ENCODE peak calls at places on chromosomes 16 and 17, in five cellular contexts. M is ascending aorta; U is CD8-positive, alpha-beta T cell; F is effector memory CD4-positive, alpha-beta T cell; Y is A549. I is an unnamed sample. For H3K9me3, the result is how much of the 10 kb centered on the place peaks cover.

GRCh38 chr17:80124351-80124981 is 22.5 kb downstream of the EIF4A3 start:
- DNase-seq in M (no peak), U (no peak), F (no peak), Y (peak), I (no peak)

GRCh38 chr16:66304961-66305360 is 61.5 kb upstream of the CDH5 start:
- DNase-seq in M (peak), U (no peak), F (no peak), Y (no peak), I (no peak)

GRCh38 chr17:43448720-43449469 is 34.9 kb upstream of the DHX8 start:
- DNase-seq in M (no peak), U (no peak), F (no peak), Y (no peak), I (no peak)

GRCh38 chr17:78645421-78646295 is 68.5 kb upstream of the DNAH17 start:
- DNase-seq in M (peak), U (peak), F (no peak), Y (peak), I (peak)

GRCh38 chr17:81317992-81318391 is 22.9 kb upstream of the SLC38A10 start:
- DNase-seq in M (no peak), U (no peak), F (no peak), Y (no peak), I (no peak)

GRCh38 chr17:37745801-37746426 is 1.1 kb upstream of the HNF1B start:
- DNase-seq in M (no peak), U (no peak), F (no peak), Y (no peak), I (no peak)

GRCh38 chr17:80790021-80790765 is 201.4 kb upstream of the CHMP6 start:
- DNase-seq in M (no peak), U (peak), F (no peak), Y (no peak), I (no peak)

GRCh38 chr17:13337864-13338371 is 263.8 kb downstream of the HS3ST3A1 start:
- DNase-seq in M (no peak), U (no peak), F (no peak), Y (peak), I (no peak)

GRCh38 chr16:87801679-87802300 is 36.0 kb upstream of the KLHDC4 start:
- DNase-seq in M (no peak), U (no peak), F (no peak), Y (no peak), I (no peak)

GRCh38 chr17:66088173-66088572 is 103.8 kb downstream of the CEP112 start:
- DNase-seq in M (no peak), U (no peak), F (no peak), Y (no peak), I (no peak)

GRCh38 chr17:74569392-74570003 is 2.2 kb upstream of the CD300H start:
- DNase-seq in M (peak), U (no peak), F (no peak), Y (peak), I (no peak)

GRCh38 chr16:528111-529011 is 849 bp downstream of the CAPN15 start:
- DNase-seq in M (no peak), U (no peak), F (peak), Y (peak), I (no peak)

GRCh38 chr16:50881331-50881830 is 139.5 kb downstream of the CYLD start:
- DNase-seq in M (peak), U (no peak), F (no peak), Y (no peak), I (no peak)

GRCh38 chr17:58684003-58684402 is 7.8 kb downstream of the TEX14 start:
- DNase-seq in M (no peak), U (no peak), F (no peak), Y (no peak), I (no peak)

GRCh38 chr17:29154516-29155234 is 25.5 kb downstream of the MYO18A start:
- DNase-seq in M (no peak), U (no peak), F (no peak), Y (no peak), I (no peak)

GRCh38 chr16:676565-677297 is 1.3 kb downstream of the RHBDL1 start:
- DNase-seq in M (no peak), U (peak), F (peak), Y (no peak), I (peak)

GRCh38 chr16:69644790-69645189 is 79.0 kb downstream of the NFAT5 start:
- DNase-seq in M (no peak), U (no peak), F (no peak), Y (no peak), I (no peak)

GRCh38 chr17:74123350-74123749 is 80.1 kb upstream of the RPL38 start:
- DNase-seq in M (no peak), U (no peak), F (no peak), Y (no peak), I (no peak)

GRCh38 chr16:4385066-4385788 is 13.6 kb downstream of the VASN start:
- DNase-seq in M (peak), U (no peak), F (no peak), Y (no peak), I (no peak)

GRCh38 chr16:88472042-88472441 is 19.0 kb downstream of the ZFPM1 start:
- DNase-seq in M (no peak), U (no peak), F (no peak), Y (no peak), I (no peak)

GRCh38 chr16:23650674-23651073 is 9.4 kb downstream of the DCTN5 start:
- DNase-seq in M (no peak), U (no peak), F (no peak), Y (no peak), I (no peak)

GRCh38 chr17:80311216-80311827 is 50.7 kb downstream of the RNF213 start:
- DNase-seq in M (no peak), U (no peak), F (no peak), Y (no peak), I (no peak)

GRCh38 chr17:48043171-48043570 is 5.0 kb upstream of the NFE2L1 start:
- DNase-seq in M (no peak), U (no peak), F (no peak), Y (no peak), I (no peak)

GRCh38 chr17:36001862-36002603 is 680 bp upstream of the CCL15 start:
- DNase-seq in M (peak), U (no peak), F (no peak), Y (peak), I (no peak)

GRCh38 chr16:55506083-55506482 is 2.8 kb upstream of the LPCAT2 start:
- DNase-seq in M (no peak), U (no peak), F (no peak), Y (no peak), I (no peak)

DNA sequence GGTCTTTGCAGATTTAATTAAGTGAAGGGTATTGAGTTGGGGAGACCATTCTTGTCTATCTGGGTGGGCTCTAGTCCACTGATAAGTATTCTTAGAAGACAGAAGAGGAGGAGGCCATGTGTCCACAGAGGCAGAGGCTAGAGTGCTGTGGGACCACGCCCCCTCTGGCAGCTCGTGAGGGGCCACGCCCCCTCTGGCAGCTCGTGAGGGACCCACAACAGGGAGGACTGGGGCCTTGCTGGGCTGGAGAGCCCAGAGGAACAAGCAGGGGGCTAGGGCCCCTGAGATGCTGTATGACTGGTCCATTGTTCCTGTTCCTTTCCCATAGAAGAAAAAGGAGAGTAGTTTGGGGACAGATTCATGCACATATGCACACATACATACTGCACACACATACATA is 106.8 kb downstream of the METRNL start:
- DNase-seq in M (peak), U (no peak), F (no peak), Y (no peak), I (no peak)
- H3K9me3 ChIP-seq in M (under half), U (under half), F (under half), Y (under half), I (under half)

DNA sequence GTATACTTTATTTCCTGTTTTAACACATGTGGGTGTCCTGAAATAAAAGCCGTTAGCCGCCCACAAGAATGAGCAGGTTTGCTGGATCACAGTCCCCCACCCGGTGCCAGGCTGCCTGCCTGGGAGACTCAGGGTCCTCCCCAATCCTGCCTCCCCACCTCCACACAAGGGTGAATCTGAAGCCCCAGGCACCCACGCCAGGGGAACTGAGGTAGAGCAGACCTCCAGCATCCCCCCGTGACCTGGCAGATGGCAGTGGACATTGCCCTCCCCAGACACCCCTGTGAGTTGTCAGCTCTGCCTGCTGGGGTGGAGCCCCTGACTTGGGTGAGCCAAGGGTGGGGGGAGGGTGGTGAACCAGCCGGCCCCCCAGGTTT is 114.8 kb downstream of the METRNL start:
- DNase-seq in M (no peak), U (no peak), F (no peak), Y (no peak), I (no peak)
- H3K9me3 ChIP-seq in M (under half), U (under half), F (under half), Y (under half), I (under half)

DNA sequence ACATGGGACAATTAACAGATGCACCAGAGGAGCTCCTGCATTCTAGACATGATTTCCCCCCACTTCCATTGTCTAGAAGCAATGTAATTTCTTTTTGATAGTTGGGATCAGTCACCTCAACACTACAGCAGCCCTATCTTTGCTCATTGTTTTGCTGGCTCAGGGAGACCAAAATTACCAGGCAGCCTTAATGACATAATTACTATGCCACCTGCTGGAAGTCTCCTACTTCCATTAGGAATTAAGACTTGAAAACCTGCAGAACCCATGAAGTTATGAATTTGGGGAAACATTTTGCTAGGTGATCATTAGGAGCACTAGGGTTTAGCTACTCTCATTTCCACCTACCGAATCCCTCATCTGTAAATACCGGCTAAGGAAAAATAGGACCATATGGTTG is 312.0 kb upstream of the CA10 start:
- DNase-seq in M (no peak), U (no peak), F (no peak), Y (no peak), I (no peak)
- H3K9me3 ChIP-seq in M (under half), U (under half), F (under half), Y (under half), I (under half)

DNA sequence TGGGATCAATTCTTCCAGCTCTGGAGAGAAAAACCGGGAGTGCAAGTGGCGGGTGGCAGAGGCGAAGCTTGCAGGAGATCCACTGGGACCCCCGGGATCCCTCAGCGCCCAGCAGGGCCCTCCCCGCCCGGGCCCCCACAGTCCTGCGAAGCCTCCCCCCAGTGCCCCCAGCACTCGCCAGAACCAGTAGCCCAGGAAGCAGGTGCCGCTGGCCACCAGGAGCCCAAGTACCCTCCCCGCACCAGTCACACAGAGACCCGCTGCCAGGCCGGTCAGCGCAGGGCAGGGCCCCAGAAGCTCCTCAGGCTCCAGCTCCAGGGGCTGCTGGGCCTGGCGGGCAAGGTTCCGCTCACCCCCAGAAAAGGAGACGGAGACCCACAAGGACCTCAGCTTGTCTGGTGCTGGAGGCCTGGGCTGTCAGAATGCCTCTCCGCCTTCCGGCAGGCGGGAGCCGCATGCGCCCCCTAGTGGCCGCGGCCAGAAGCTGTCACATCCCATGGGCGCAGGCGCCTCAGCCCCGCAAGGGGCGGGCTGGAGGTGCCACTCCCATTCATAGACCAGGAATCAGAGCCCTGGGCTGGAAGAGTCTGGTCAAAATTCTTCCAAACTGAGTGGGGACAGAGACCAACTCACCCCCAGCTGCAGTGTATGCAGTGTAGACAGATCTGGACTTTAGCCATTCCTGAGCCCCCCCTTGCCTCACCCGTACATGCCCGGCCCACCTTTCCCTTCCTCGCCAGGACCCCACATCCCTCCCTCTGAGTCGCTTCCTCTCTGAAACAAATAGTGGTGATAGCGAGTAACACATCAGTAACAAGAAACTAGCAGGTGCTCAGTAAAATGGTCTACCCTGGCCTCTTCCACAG is 1002.3 kb downstream of the KCNJ18 start:
- DNase-seq in M (no peak), U (no peak), F (no peak), Y (peak), I (no peak)
- H3K9me3 ChIP-seq in M (under half), U (under half), F (under half), Y (under half), I (under half)

DNA sequence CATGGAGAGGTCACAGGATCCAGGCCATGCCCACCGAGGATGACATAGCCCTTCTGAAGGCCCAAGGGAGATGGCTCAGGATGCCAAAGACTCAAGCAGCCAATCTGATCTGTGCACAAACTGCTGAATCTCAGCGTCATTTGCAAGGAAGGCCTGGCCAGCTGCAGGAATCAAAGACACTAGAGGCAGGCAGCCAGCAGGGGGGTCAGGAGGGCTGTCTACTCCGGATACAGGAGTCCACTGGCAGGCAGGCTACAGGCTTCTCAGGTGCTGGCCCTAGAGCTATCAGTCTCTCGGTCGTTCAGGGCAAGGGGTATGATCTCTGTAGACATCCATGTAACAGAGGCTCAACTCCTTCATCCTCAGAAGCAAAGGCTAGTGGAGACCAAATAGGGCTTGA is 1735.3 kb downstream of the TP53TG3F start:
- DNase-seq in M (no peak), U (no peak), F (no peak), Y (no peak), I (no peak)
- H3K9me3 ChIP-seq in M (under half), U (under half), F (under half), Y (under half), I (under half)

GRCh38 chr17:16551878-16552636 is 16.9 kb downstream of the ZNF287 start:
- DNase-seq in M (no peak), U (no peak), F (no peak), Y (peak), I (no peak)
- H3K9me3 ChIP-seq in M (half or more), U (half or more), F (half or more), Y (half or more), I (half or more)

GRCh38 chr17:54537656-54538055 is 363.0 kb upstream of the TOM1L1 start:
- DNase-seq in M (no peak), U (no peak), F (no peak), Y (no peak), I (no peak)
- H3K9me3 ChIP-seq in M (under half), U (under half), F (under half), Y (under half), I (under half)

DNA sequence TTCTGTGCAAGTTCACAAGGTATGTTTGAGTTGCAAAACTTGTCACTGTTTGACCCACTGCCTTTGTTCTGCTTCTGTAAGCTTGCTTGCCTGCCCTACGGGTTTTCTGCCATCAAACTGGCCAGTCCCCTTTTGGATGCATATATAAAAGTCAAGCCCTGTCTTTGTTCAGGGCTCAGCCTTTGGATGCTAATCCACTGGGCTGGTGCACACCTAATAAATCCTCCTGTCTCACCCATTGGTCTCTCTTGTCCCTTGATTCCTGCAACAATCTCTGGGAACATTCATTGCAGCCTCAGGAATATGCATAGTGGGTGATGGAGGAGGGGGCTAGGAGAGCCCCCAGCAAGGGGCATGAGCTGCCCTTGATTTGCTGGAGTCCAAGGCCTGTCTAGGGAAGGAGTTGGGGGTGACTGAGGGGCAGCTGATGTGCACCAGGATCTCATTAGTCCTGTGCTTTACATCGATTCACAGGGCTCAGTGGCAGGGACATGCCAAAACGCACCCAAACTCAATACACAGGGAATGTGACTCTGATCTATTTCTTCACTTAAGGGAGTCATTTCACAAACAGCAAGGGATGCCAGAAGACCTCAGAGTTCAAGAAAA is 225.4 kb upstream of the NLRP1 start:
- DNase-seq in M (no peak), U (no peak), F (no peak), Y (peak), I (no peak)
- H3K9me3 ChIP-seq in M (under half), U (under half), F (under half), Y (half or more), I (under half)